ENCODE peak calls at places on chromosomes 12 and 14, in six cellular contexts. P, Y, Z, U, G and K are unnamed samples.

GRCh38 chr14:89123215-89123614 is 293.8 kb downstream of the FOXN3 start:
- DNase-seq in P (no peak), Y (no peak), Z (no peak), U (no peak), G (no peak), K (no peak)

GRCh38 chr12:115543269-115543668 is 734.2 kb downstream of the MED13L start:
- DNase-seq in P (no peak), Y (no peak), Z (no peak), U (no peak), G (no peak), K (no peak)

GRCh38 chr12:92259291-92259690 is 113.6 kb upstream of the BTG1 start:
- DNase-seq in P (peak), Y (no peak), Z (no peak), U (no peak), G (no peak), K (no peak)

GRCh38 chr14:102293784-102294183 is 11.2 kb downstream of the MOK start:
- DNase-seq in P (no peak), Y (peak), Z (no peak), U (no peak), G (peak), K (no peak)

GRCh38 chr14:93081875-93082570 is 33.7 kb downstream of the ITPK1 start:
- DNase-seq in P (peak), Y (no peak), Z (no peak), U (no peak), G (no peak), K (no peak)

GRCh38 chr12:56991319-56991906 is 14.9 kb downstream of the ZBTB39 start:
- DNase-seq in P (no peak), Y (peak), Z (no peak), U (peak), G (peak), K (no peak)

GRCh38 chr14:42045393-42045792 is 438.7 kb downstream of the LRFN5 start:
- DNase-seq in P (no peak), Y (no peak), Z (no peak), U (no peak), G (no peak), K (no peak)

GRCh38 chr14:23910081-23910875 is 43.3 kb upstream of the DHRS4 start:
- DNase-seq in P (no peak), Y (peak), Z (peak), U (peak), G (peak), K (peak)

GRCh38 chr12:53074290-53074998 is 4.7 kb downstream of the SPRYD3 start:
- DNase-seq in P (no peak), Y (no peak), Z (no peak), U (no peak), G (no peak), K (no peak)

GRCh38 chr12:124862768-124863408 is 776 bp downstream of the SCARB1 start:
- DNase-seq in P (peak), Y (peak), Z (peak), U (peak), G (peak), K (peak)

GRCh38 chr14:99673328-99674063 is 10.6 kb upstream of the CYP46A1 start:
- DNase-seq in P (no peak), Y (no peak), Z (no peak), U (no peak), G (no peak), K (no peak)

GRCh38 chr12:50234347-50234746 is 49.0 kb downstream of the LIMA1 start:
- DNase-seq in P (peak), Y (no peak), Z (no peak), U (no peak), G (peak), K (peak)

GRCh38 chr12:121974026-121974985 is 47.4 kb upstream of the BCL7A start:
- DNase-seq in P (no peak), Y (no peak), Z (no peak), U (peak), G (no peak), K (no peak)

GRCh38 chr14:90839024-90839888 is 23.0 kb upstream of the TTC7B start:
- DNase-seq in P (no peak), Y (peak), Z (no peak), U (no peak), G (peak), K (no peak)

GRCh38 chr14:67269338-67270060 is 28.3 kb downstream of the PALS1 start:
- DNase-seq in P (no peak), Y (peak), Z (no peak), U (no peak), G (peak), K (peak)

GRCh38 chr12:54032627-54033100 is at the start of gene HOXC5:
- DNase-seq in P (peak), Y (peak), Z (peak), U (peak), G (peak), K (peak)

GRCh38 chr12:94109154-94109553 is 39.2 kb upstream of the PLXNC1 start:
- DNase-seq in P (peak), Y (peak), Z (peak), U (no peak), G (peak), K (no peak)

GRCh38 chr12:96371787-96372699 is 28.2 kb downstream of the CDK17 start:
- DNase-seq in P (no peak), Y (peak), Z (no peak), U (no peak), G (peak), K (peak)

GRCh38 chr12:72974954-72975555 is 702.9 kb downstream of the TRHDE start:
- DNase-seq in P (no peak), Y (no peak), Z (no peak), U (peak), G (no peak), K (peak)

GRCh38 chr12:101200824-101201223 is 9.2 kb downstream of the SLC5A8 start:
- DNase-seq in P (no peak), Y (no peak), Z (no peak), U (no peak), G (no peak), K (no peak)

GRCh38 chr14:102362084-102362483 is 606 bp downstream of the CINP start:
- DNase-seq in P (peak), Y (peak), Z (peak), U (no peak), G (peak), K (no peak)

GRCh38 chr14:74478996-74479635 is 14.0 kb downstream of the NPC2 start:
- DNase-seq in P (no peak), Y (peak), Z (no peak), U (no peak), G (peak), K (peak)

GRCh38 chr12:25054783-25055144 is 105.9 kb upstream of the BCAT1 start:
- DNase-seq in P (peak), Y (no peak), Z (peak), U (peak), G (no peak), K (no peak)

GRCh38 chr14:23513005-23513412 is 38.6 kb downstream of the ZFHX2 start:
- DNase-seq in P (no peak), Y (no peak), Z (no peak), U (no peak), G (no peak), K (no peak)

GRCh38 chr14:64942531-64943111 is at the start of gene GPX2:
- DNase-seq in P (no peak), Y (no peak), Z (no peak), U (no peak), G (no peak), K (peak)

GRCh38 chr12:98973395-98973794 is 328.3 kb downstream of the APAF1 start:
- DNase-seq in P (no peak), Y (peak), Z (no peak), U (no peak), G (no peak), K (peak)

GRCh38 chr12:121883315-121883660 is 5.3 kb upstream of the PSMD9 start:
- DNase-seq in P (no peak), Y (no peak), Z (no peak), U (no peak), G (no peak), K (peak)

GRCh38 chr12:57208946-57209282 is 7.7 kb upstream of the NXPH4 start:
- DNase-seq in P (no peak), Y (no peak), Z (no peak), U (no peak), G (peak), K (no peak)

GRCh38 chr14:103527408-103528157 is 1.4 kb upstream of the TRMT61A start:
- DNase-seq in P (no peak), Y (no peak), Z (no peak), U (no peak), G (no peak), K (no peak)

GRCh38 chr14:96267336-96267735 is 11.3 kb downstream of the BDKRB1 start:
- DNase-seq in P (no peak), Y (peak), Z (no peak), U (no peak), G (peak), K (peak)

GRCh38 chr12:13154851-13155250 is 41.7 kb upstream of the EMP1 start:
- DNase-seq in P (no peak), Y (no peak), Z (no peak), U (no peak), G (no peak), K (no peak)

GRCh38 chr12:108234155-108234554 is 105.0 kb downstream of the CMKLR1 start:
- DNase-seq in P (no peak), Y (peak), Z (no peak), U (peak), G (peak), K (peak)

GRCh38 chr12:40253936-40254335 is 29.1 kb downstream of the LRRK2 start:
- DNase-seq in P (no peak), Y (peak), Z (no peak), U (no peak), G (no peak), K (no peak)

GRCh38 chr12:64522316-64522715 is 70.4 kb downstream of the TBK1 start:
- DNase-seq in P (peak), Y (peak), Z (no peak), U (peak), G (no peak), K (no peak)

GRCh38 chr12:124768462-124769165 is 95.0 kb downstream of the SCARB1 start:
- DNase-seq in P (no peak), Y (no peak), Z (no peak), U (no peak), G (no peak), K (no peak)

GRCh38 chr12:68267892-68268396 is 14.5 kb upstream of the IL22 start:
- DNase-seq in P (no peak), Y (peak), Z (no peak), U (no peak), G (no peak), K (no peak)

GRCh38 chr14:39266589-39266870 is 32.8 kb downstream of the MIA2 start:
- DNase-seq in P (no peak), Y (no peak), Z (no peak), U (no peak), G (peak), K (peak)

GRCh38 chr14:63388766-63389431 is 70.2 kb upstream of the GPHB5 start:
- DNase-seq in P (peak), Y (peak), Z (peak), U (peak), G (peak), K (peak)